ENCODE peak calls at places on chromosomes 13 and 19, in five cellular contexts. I is stomach, C is heart left ventricle, Z is transverse colon, W is lower leg skin. U is an unnamed sample.

GRCh38 chr19:57566396-57567256 is 7.0 kb upstream of the ZNF550 start:
- DNase-seq in I (no peak), C (no peak), Z (no peak), W (no peak), U (no peak)

GRCh38 chr19:31718041-31718440 is 368.8 kb upstream of the TSHZ3 start:
- DNase-seq in I (no peak), C (no peak), Z (no peak), W (no peak), U (no peak)

GRCh38 chr19:10818306-10819123 is 17.5 kb downstream of the TMED1 start:
- DNase-seq in I (no peak), C (no peak), Z (no peak), W (no peak), U (no peak)

GRCh38 chr13:66312312-66313087 is 917.6 kb downstream of the PCDH9 start:
- DNase-seq in I (peak), C (no peak), Z (peak), W (no peak), U (no peak)

GRCh38 chr19:24159707-24160106 is 72.7 kb downstream of the ZNF254 start:
- DNase-seq in I (no peak), C (no peak), Z (no peak), W (no peak), U (no peak)

GRCh38 chr19:45884682-45885555 is 1.0 kb downstream of the IRF2BP1 start:
- DNase-seq in I (peak), C (peak), Z (no peak), W (no peak), U (no peak)

GRCh38 chr13:80379245-80379644 is 38.3 kb upstream of the SPRY2 start:
- DNase-seq in I (no peak), C (no peak), Z (no peak), W (no peak), U (peak)

GRCh38 chr19:39830406-39830805 is 3.6 kb downstream of the DYRK1B start:
- DNase-seq in I (no peak), C (no peak), Z (no peak), W (no peak), U (no peak)

GRCh38 chr13:91397595-91397994 is 826 bp upstream of the GPC5 start:
- DNase-seq in I (no peak), C (no peak), Z (no peak), W (no peak), U (no peak)

GRCh38 chr13:80873589-80873988 is 532.7 kb upstream of the SPRY2 start:
- DNase-seq in I (no peak), C (no peak), Z (no peak), W (no peak), U (no peak)

GRCh38 chr13:99605417-99606321 is 104.4 kb downstream of the TM9SF2 start:
- DNase-seq in I (peak), C (peak), Z (peak), W (peak), U (peak)

GRCh38 chr19:30942636-30943035 is 406.6 kb downstream of the TSHZ3 start:
- DNase-seq in I (no peak), C (no peak), Z (no peak), W (no peak), U (no peak)

GRCh38 chr19:27671876-27672275 is 1541.1 kb downstream of the UQCRFS1 start:
- DNase-seq in I (no peak), C (no peak), Z (no peak), W (no peak), U (no peak)

GRCh38 chr19:5138606-5139594 is 170.0 kb downstream of the KDM4B start:
- DNase-seq in I (peak), C (peak), Z (peak), W (no peak), U (peak)

GRCh38 chr13:101416181-101417042 is at the start of gene NALCN:
- DNase-seq in I (no peak), C (peak), Z (no peak), W (no peak), U (peak)

GRCh38 chr13:28678809-28679208 is 19.9 kb downstream of the POMP start:
- DNase-seq in I (no peak), C (no peak), Z (no peak), W (no peak), U (no peak)

GRCh38 chr19:2239173-2239572 is 2.5 kb downstream of the SF3A2 start:
- DNase-seq in I (no peak), C (no peak), Z (no peak), W (no peak), U (no peak)

GRCh38 chr19:2236285-2237050 is at the start of the genes PLEKHJ1 and SF3A2:
- DNase-seq in I (peak), C (peak), Z (peak), W (peak), U (peak)

GRCh38 chr19:2237869-2238153 is 1.2 kb downstream of the SF3A2 start:
- DNase-seq in I (no peak), C (no peak), Z (no peak), W (no peak), U (no peak)

GRCh38 chr19:2235396-2236284 is 489 bp downstream of the PLEKHJ1 start:
- DNase-seq in I (peak), C (peak), Z (peak), W (no peak), U (no peak)

DNA sequence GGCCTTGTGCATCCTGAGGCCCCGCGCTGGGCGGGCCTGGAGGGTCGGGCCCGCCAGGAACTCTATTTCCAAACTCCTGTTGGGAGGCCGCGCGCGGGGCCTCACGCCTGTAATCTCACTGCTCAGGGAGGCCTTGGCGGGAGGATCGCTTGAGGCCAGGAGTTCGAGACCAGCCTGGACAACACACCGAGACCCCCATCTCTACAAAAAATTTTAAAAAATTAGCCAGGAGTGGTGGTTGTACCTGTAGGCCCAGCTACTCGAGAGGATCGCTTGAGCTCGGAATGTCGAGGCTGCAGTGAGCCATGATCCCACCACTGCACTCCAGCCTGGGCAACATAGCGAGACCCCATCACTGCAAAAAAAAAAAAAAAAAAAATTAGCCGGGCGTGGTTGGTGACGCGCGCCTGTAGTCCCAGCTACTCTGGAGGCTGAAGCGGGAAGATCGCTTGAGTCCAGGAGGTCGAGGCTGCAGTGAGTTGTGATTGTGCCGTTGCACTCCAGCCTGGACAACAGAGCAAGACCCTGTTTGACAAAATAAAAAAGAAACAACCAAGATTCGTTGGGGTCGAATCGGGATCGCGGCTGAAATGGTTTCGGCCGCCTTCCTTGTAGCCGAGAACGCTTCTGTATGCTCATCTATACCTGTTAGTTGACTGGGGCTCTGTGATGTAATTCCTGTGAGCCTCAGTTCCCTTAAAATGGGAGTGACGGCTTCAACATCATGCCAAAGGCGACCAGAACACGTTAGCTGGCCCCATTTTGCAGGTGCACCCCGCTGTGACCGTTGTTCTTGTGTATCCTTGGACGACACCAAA is 636 bp downstream of the SF3A2 start:
- DNase-seq in I (no peak), C (no peak), Z (no peak), W (no peak), U (no peak)
- TF ChIP-seq POLR2A in I (no peak), C (no peak), Z (no peak), W (no peak), U (no peak)

GRCh38 chr19:13861714-13862531 is 15.0 kb upstream of the NANOS3 start:
- DNase-seq in I (peak), C (peak), Z (peak), W (peak), U (peak)
- TF ChIP-seq POLR2A in I (no peak), C (peak), Z (peak), W (no peak), U (peak)

GRCh38 chr19:49663224-49663623 is 2.4 kb downstream of the IRF3 start:
- DNase-seq in I (no peak), C (no peak), Z (no peak), W (no peak), U (no peak)

GRCh38 chr19:49664171-49665070 is 1.2 kb downstream of the IRF3 start:
- DNase-seq in I (peak), C (peak), Z (peak), W (peak), U (peak)

GRCh38 chr19:49666120-49666444 is 349 bp downstream of the BCL2L12 start:
- DNase-seq in I (no peak), C (no peak), Z (no peak), W (no peak), U (no peak)

GRCh38 chr19:49667473-49667872 is 1.7 kb downstream of the BCL2L12 start:
- DNase-seq in I (no peak), C (no peak), Z (no peak), W (no peak), U (no peak)

GRCh38 chr19:49665301-49666119 is at the start of the genes BCL2L12 and IRF3:
- DNase-seq in I (peak), C (peak), Z (peak), W (peak), U (peak)
- TF ChIP-seq POLR2A in I (no peak), C (peak), Z (peak), W (no peak), U (peak)

GRCh38 chr13:27259831-27260230 is 8.5 kb downstream of the RPL21 start:
- DNase-seq in I (no peak), C (no peak), Z (no peak), W (no peak), U (no peak)
- TF ChIP-seq POLR2A in I (no peak), C (no peak), Z (no peak), W (no peak), U (no peak)

GRCh38 chr19:18274303-18274775 is at the start of gene IQCN:
- DNase-seq in I (peak), C (no peak), Z (peak), W (no peak), U (no peak)
- TF ChIP-seq POLR2A in I (no peak), C (no peak), Z (no peak), W (no peak), U (no peak)

GRCh38 chr19:2233601-2234280 is 2.4 kb downstream of the PLEKHJ1 start:
- DNase-seq in I (no peak), C (no peak), Z (no peak), W (no peak), U (no peak)
- TF ChIP-seq POLR2A in I (no peak), C (no peak), Z (no peak), W (no peak), U (no peak)

GRCh38 chr19:15264061-15264932 is 32.0 kb upstream of the EPHX3 start:
- DNase-seq in I (peak), C (peak), Z (peak), W (peak), U (no peak)
- TF ChIP-seq POLR2A in I (no peak), C (no peak), Z (no peak), W (no peak), U (no peak)

GRCh38 chr19:1007852-1008251 is 7.6 kb downstream of the GRIN3B start:
- DNase-seq in I (no peak), C (no peak), Z (no peak), W (no peak), U (no peak)

GRCh38 chr19:1007399-1007745 is 7.2 kb downstream of the GRIN3B start:
- DNase-seq in I (no peak), C (no peak), Z (no peak), W (no peak), U (no peak)

GRCh38 chr19:1004803-1005664 is 4.8 kb downstream of the GRIN3B start:
- DNase-seq in I (no peak), C (no peak), Z (no peak), W (no peak), U (no peak)

GRCh38 chr19:1008268-1009042 is 8.2 kb downstream of the GRIN3B start:
- DNase-seq in I (no peak), C (no peak), Z (no peak), W (no peak), U (no peak)

DNA sequence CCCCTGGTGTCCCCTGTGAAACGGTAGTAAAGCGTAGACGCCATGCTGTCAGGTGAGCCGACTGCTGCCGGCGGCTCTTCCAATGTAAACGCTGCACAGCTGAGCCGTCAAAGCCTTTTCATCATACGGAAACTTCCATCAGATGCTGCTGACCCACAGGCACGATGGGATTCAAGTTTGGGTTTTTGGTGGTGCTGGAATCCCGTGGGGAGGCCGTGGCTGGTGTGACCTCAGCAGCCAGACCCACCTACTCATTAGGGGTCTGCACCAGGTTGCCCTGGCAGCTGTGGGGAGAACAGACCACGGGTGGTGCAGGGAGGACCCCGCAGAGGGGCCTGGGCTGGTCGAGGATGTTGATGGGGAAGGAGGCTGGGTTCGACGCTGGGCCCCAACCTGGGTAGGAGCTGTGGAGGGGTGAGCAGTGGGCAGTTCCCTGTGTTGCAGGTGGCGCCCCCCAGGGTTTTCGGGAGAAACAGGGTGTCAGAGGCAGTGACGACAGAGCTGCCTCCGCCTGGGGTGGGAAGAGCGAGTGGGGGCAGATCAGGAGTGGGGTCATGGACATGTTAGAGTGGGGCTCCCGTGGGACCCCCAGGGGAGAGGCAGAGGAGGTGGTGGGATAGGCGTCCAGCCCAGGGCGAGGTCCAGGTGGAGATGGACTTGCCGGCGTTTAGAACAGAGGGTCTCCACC is 6.6 kb downstream of the GRIN3B start:
- DNase-seq in I (no peak), C (no peak), Z (no peak), W (no peak), U (no peak)
- TF ChIP-seq POLR2A in I (no peak), C (no peak), Z (no peak), W (no peak), U (no peak)

U was measured in H54.